ENCODE peak calls at places on chromosome 19, in four cellular contexts. E is HepG2, J is WTC11, X is SK-N-SH. A is an unnamed sample.

GRCh38 chr19:52138614-52139290 is 986 bp downstream of the ZNF616 start:
- DNase-seq in E (peak), J (peak), X (peak), A (peak)

GRCh38 chr19:42440357-42441046 is 2.2 kb downstream of the CXCL17 start:
- DNase-seq in E (peak), X (peak), J (peak), A (peak)

GRCh38 chr19:54415208-54415900 is at the start of gene TTYH1:
- DNase-seq in J (peak), E (no peak), X (peak), A (no peak)

GRCh38 chr19:5805465-5806132 is 732 bp downstream of the NRTN start:
- DNase-seq in X (peak), J (peak), E (peak), A (peak)

GRCh38 chr19:7213628-7214328 is 80.4 kb downstream of the INSR start:
- DNase-seq in E (no peak), X (no peak), J (no peak), A (no peak)

GRCh38 chr19:31648347-31648746 is 299.1 kb upstream of the TSHZ3 start:
- DNase-seq in E (no peak), X (no peak), J (no peak), A (peak)

GRCh38 chr19:30274987-30275386 is 97.2 kb upstream of the ZNF536 start:
- DNase-seq in E (no peak), X (no peak), J (no peak), A (no peak)

GRCh38 chr19:13884726-13885591 is 8.0 kb downstream of the NANOS3 start:
- DNase-seq in X (peak), J (no peak), E (no peak), A (no peak)

GRCh38 chr19:53101518-53101917 is 1.7 kb downstream of the ZNF160 start:
- DNase-seq in E (no peak), J (no peak), X (peak), A (peak)

GRCh38 chr19:23991170-23991569 is 76.5 kb downstream of the ZNF726 start:
- DNase-seq in J (no peak), X (no peak), E (peak), A (no peak)

GRCh38 chr19:28426902-28427232 is 786.1 kb downstream of the UQCRFS1 start:
- DNase-seq in J (no peak), E (no peak), X (no peak), A (peak)

GRCh38 chr19:45439569-45440258 is 16.0 kb upstream of the ERCC1 start:
- DNase-seq in X (peak), E (no peak), J (peak), A (peak)

GRCh38 chr19:18967358-18968146 is 26.5 kb upstream of the HOMER3 start:
- DNase-seq in X (no peak), E (no peak), J (no peak), A (no peak)

GRCh38 chr19:14383898-14384669 is 2.8 kb downstream of the ADGRE5 start:
- DNase-seq in X (no peak), J (no peak), E (no peak), A (peak)

GRCh38 chr19:13826652-13827235 is 31.5 kb downstream of the ZSWIM4 start:
- DNase-seq in J (no peak), E (no peak), X (no peak), A (no peak)

GRCh38 chr19:19670070-19670551 is 1.5 kb downstream of the ZNF101 start:
- DNase-seq in E (no peak), J (peak), X (no peak), A (no peak)

GRCh38 chr19:13962738-13963602 is 10.7 kb downstream of the DCAF15 start:
- DNase-seq in J (peak), E (no peak), X (no peak), A (no peak)

GRCh38 chr19:48819366-48819816 is 8.6 kb upstream of the BCAT2 start:
- DNase-seq in E (no peak), X (no peak), J (no peak), A (peak)

GRCh38 chr19:11931051-11931450 is 6.1 kb downstream of the ZNF700 start:
- DNase-seq in E (no peak), X (no peak), J (no peak), A (no peak)

GRCh38 chr19:4374451-4375163 is 25.7 kb downstream of the SH3GL1 start:
- DNase-seq in X (no peak), J (no peak), E (peak), A (peak)

GRCh38 chr19:10946964-10947657 is 13.7 kb upstream of the SMARCA4 start:
- DNase-seq in X (no peak), E (no peak), J (no peak), A (no peak)

GRCh38 chr19:14114854-14115253 is 2.7 kb downstream of the PRKACA start:
- DNase-seq in E (no peak), X (peak), J (peak), A (no peak)

GRCh38 chr19:54586397-54586796 is 7.0 kb upstream of the LILRA1 start:
- DNase-seq in J (no peak), E (no peak), X (no peak), A (no peak)

GRCh38 chr19:53103903-53104203 is 631 bp upstream of the ZNF160 start:
- DNase-seq in X (no peak), E (no peak), J (no peak), A (no peak)

GRCh38 chr19:6890938-6891337 is 3.6 kb downstream of the ADGRE1 start:
- DNase-seq in X (no peak), J (no peak), E (no peak), A (no peak)

GRCh38 chr19:47255947-47256687 is at the start of gene CCDC9:
- DNase-seq in E (peak), X (no peak), J (peak), A (peak)

GRCh38 chr19:33740811-33741396 is 55.8 kb upstream of the KCTD15 start:
- DNase-seq in J (peak), X (no peak), E (peak), A (peak)

GRCh38 chr19:4730740-4731171 is 7.1 kb upstream of the DPP9 start:
- DNase-seq in J (peak), E (no peak), X (peak), A (peak)

GRCh38 chr19:53982056-53982455 is 9.4 kb upstream of the CACNG6 start:
- DNase-seq in J (peak), E (no peak), X (peak), A (no peak)

GRCh38 chr19:32866564-32867265 is 2.9 kb downstream of the SLC7A9 start:
- DNase-seq in E (no peak), J (no peak), X (no peak), A (no peak)

GRCh38 chr19:58261968-58262921 is 16.5 kb upstream of the ZNF8 start:
- DNase-seq in X (no peak), E (no peak), J (no peak), A (no peak)

GRCh38 chr19:54554006-54554405 is 19.6 kb upstream of the LILRA2 start:
- DNase-seq in E (no peak), X (no peak), J (no peak), A (no peak)

GRCh38 chr19:11736696-11737095 is 2.0 kb downstream of the ZNF823 start:
- DNase-seq in E (no peak), J (no peak), X (peak), A (peak)

GRCh38 chr19:31419871-31420430 is 70.7 kb upstream of the TSHZ3 start:
- DNase-seq in J (peak), E (no peak), X (no peak), A (no peak)

GRCh38 chr19:52527134-52527953 is at the start of gene ZNF808:
- DNase-seq in X (peak), J (peak), E (peak), A (peak)

DNA sequence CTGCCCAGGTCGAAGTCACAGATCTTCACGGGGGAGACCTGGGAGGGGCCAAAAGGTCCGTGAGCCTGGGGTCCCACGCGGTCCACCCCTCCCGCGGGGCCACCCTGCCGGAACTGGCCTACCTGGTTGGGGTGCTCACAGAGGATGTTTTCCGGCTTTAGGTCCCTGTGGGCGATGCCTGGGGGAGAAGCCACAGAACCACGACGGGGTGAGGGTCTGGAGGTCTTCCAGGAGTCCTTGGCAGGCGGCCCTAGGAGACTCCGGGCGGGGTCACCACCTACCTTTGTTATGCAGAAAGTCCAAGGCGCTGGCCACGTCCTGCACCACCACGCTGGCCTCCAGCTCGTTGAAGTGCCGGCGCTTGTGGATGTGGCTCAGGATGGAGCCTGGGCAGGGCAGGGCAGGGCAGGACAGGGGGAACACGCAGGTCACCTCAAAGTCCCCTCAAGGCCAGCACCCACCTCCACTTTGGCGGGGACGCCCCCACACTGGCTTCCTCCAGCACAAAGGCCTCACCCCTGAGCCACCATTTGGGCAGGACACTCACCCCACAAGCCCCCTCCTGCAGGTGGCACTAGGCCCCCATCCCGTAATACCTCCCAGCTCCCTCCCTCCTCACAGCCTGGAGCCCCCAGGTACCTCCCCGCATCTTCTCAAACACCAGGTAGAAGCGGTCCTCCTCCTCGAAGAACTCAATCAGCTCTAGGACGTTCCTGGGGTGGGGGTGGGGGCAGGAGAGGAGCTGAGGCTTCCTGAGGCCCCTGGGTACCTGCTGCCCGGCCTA is 8.4 kb downstream of the MKNK2 start:
- DNase-seq in E (no peak), J (no peak), X (no peak), A (peak)
- TF ChIP-seq FOXJ3 in E (no peak), J (no peak), X (no peak), A (no peak)

DNA sequence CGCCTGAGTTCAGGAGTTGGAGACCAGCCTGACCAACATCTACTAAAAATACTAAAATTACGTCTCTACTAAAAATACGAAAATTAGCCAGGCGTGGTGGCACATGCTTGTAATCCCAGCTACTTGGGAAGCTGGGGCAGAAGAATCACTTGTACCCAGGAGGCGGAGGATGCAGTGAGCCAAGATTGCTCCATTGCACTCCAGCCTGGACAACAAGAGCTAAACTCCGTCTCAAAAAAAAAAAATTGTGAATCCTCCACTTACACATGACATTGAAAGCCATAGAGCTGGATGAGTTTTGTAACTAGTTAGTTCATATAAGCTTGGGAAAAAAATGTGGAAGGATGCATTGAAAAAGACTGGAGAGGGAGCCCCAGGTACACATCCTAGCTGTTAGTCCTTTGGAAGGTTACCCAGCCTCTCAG is 452 bp upstream of the PSMD8 start:
- DNase-seq in E (no peak), X (no peak), J (no peak), A (no peak)
- TF ChIP-seq FOXJ3 in E (no peak), X (no peak), J (no peak), A (no peak)

GRCh38 chr19:3187662-3188511 is 2.2 kb downstream of the NCLN start:
- DNase-seq in X (no peak), E (no peak), J (no peak), A (no peak)

GRCh38 chr19:3188627-3189596 is 3.2 kb downstream of the NCLN start:
- DNase-seq in E (no peak), J (no peak), X (no peak), A (no peak)

GRCh38 chr19:3190470-3190770 is 4.7 kb downstream of the NCLN start:
- DNase-seq in J (no peak), X (no peak), E (no peak), A (no peak)

GRCh38 chr19:3190921-3191805 is 5.4 kb downstream of the NCLN start:
- DNase-seq in X (no peak), J (no peak), E (no peak), A (no peak)

DNA sequence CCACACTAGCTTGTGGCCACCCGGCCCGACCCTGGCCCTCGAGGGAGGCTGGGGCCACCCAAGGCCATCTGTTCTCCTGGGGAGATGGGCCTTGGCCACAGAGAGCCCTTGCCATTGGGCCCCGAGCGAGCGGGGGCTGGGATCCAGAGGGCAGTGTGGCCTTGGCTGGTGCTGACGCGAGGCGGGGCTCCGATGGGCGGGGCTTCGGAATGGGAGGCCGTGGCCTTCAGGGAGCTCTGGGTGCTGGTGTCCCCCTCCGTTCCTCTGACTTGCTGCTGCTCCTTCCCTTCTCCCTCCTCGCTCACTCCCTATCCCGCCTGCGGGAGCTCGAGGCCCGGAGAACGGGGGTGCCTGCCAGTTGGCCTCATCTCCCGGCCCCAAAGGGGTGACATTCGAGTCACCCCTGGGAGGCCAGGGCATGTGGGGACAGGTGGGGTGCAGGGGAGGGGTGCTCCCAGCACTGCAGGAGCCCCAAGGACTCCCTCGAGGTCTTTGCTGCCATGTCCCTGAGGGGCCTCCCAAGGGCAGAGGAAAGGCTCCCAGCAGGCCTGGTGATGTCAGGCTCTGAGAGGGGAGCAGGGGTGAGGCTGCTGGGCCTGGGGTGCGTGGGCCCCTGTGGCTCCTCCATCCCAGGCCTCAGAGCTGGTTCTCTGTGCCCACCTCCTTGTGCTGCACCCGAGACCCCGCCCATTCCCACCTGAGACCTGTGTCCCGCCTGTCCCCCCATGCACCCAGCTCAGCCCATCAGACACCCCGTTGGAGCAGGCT is 4.2 kb downstream of the NCLN start:
- DNase-seq in X (no peak), J (peak), E (no peak), A (no peak)
- TF ChIP-seq FOXJ3 in X (no peak), J (no peak), E (no peak), A (no peak)

DNA sequence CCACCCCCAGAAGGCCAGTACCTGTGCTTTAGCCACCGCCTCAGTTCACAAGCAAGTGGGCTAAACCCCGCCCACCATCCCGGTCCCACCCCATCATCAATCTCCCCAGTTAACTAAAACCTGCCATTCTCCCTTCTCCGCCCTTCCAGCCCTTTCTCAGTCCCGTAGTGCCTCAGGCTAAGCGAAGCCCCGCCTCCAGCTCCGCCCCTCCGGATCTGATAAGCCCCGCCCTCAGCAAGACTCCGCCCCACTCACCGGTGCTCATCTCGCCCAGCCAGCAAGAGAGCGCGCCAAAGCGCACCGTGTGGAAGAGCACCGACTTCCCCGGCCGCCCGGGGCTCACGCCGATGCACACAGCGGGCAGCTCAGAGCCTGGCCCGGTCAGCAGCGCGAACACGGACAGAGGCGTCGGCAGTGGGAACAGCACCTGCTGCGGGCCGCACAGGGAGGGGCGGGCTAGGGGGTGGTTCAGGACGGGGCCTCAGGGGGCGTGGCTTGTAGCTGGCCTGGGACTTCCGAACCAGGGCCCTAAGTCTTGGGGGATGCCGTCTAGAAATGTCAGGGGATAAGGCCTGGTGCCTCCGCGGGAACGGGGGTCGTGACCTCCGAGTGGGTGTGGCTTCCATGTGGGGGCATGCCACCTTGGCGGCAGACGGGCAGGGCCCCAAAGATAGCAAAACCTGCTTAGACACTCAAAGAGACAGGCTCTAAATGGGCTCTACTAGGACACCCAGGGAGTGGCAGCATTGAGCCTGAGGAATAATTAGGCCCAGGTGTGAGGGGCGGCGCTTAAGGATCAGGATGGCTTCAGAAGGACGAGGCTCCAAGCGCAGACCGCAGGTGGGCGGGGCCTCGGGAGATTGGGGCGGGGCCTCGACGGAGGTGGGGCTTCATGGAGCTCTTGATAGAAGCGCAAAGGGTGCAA is 21.4 kb downstream of the MAP4K1 start:
- DNase-seq in J (peak), E (peak), X (peak), A (peak)
- TF ChIP-seq FOXJ3 in J (no peak), E (no peak), X (no peak), A (no peak)

GRCh38 chr19:17441241-17442135 is 7.0 kb downstream of the TMEM221 start:
- DNase-seq in E (peak), J (peak), X (peak), A (peak)
- TF ChIP-seq FOXJ3 in E (no peak), J (no peak), X (no peak), A (no peak)

GRCh38 chr19:40804783-40805242 is 5.8 kb downstream of the EGLN2 start:
- DNase-seq in J (no peak), X (no peak), E (no peak), A (no peak)
- TF ChIP-seq FOXJ3 in J (no peak), X (no peak), E (no peak), A (no peak)

GRCh38 chr19:35716985-35717664 is 678 bp upstream of the KMT2B start:
- DNase-seq in E (peak), J (peak), X (peak), A (peak)

GRCh38 chr19:35716735-35716984 is 1.1 kb upstream of the KMT2B start:
- DNase-seq in X (no peak), J (no peak), E (no peak), A (no peak)

GRCh38 chr19:35715981-35716734 is 1.6 kb upstream of the KMT2B start:
- DNase-seq in J (no peak), X (peak), E (peak), A (peak)

GRCh38 chr19:35718345-35719041 is 690 bp downstream of the KMT2B start:
- DNase-seq in E (no peak), X (peak), J (peak), A (no peak)

DNA sequence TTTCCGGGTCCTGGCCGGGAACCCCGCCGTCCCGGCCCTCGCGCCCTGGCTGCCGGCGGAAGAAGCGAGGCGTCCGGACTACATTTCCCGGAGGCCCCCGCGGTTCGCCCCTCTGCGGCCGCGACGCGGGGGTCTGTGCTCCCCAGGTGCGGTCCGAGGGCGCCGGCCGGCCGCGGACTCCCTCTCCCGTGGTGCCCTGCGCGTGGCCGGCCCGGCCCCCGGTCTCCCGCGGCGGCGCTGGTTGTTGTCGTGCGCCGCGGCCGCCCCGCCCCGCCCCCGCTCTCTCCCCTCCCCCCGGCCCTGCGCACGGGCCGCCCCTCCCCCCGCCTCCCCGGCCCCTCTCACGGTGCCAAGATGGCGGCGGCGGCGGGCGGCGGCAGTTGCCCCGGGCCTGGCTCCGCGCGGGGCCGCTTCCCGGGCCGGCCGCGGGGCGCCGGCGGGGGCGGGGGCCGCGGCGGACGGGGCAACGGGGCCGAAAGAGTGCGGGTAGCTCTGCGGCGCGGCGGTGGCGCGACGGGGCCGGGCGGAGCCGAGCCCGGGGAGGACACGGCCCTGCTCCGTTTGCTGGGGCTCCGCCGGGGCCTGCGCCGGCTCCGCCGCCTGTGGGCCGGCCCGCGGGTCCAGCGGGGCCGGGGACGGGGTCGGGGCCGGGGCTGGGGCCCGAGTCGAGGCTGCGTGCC is at the start of gene KMT2B:
- DNase-seq in X (peak), J (peak), E (no peak), A (peak)
- TF ChIP-seq FOXJ3 in X (no peak), J (no peak), E (no peak), A (no peak)

A was measured in K562.